ENCODE peak calls at places on chromosome 21, in eight cellular contexts. N, A, U, P, J, W, E and G are unnamed samples.

GRCh38 chr21:26170471-26171309 is at the start of gene APP:
- DNase-seq in N (peak; percentile 76), A (peak; percentile 75), U (peak; percentile 89), P (peak; percentile 71), J (peak; percentile 76), W (peak; percentile 97), E (peak; percentile 77), G (peak; percentile 77)

GRCh38 chr21:45551816-45552695 is 9.8 kb upstream of the SLC19A1 start:
- DNase-seq in N (no peak), A (no peak), U (peak; percentile 13), P (no peak), J (no peak), W (no peak), E (no peak), G (no peak)

GRCh38 chr21:36487641-36488307 is 7.9 kb upstream of the CLDN14 start:
- DNase-seq in N (peak; percentile 66), A (no peak), U (no peak), P (no peak), J (no peak), W (no peak), E (peak; percentile 54), G (no peak)

GRCh38 chr21:45081636-45082035 is 7.3 kb downstream of the ADARB1 start:
- DNase-seq in N (no peak), A (no peak), U (no peak), P (no peak), J (no peak), W (no peak), E (no peak), G (no peak)

GRCh38 chr21:41230530-41230929 is 62.6 kb downstream of the BACE2 start:
- DNase-seq in N (no peak), A (no peak), U (no peak), P (no peak), J (no peak), W (no peak), E (no peak), G (no peak)

GRCh38 chr21:30102881-30103280 is 63.7 kb downstream of the CLDN17 start:
- DNase-seq in N (no peak), A (no peak), U (no peak), P (no peak), J (no peak), W (no peak), E (peak; percentile 82), G (no peak)

GRCh38 chr21:31137951-31138350 is 99.7 kb upstream of the KRTAP19-8 start:
- DNase-seq in N (no peak), A (no peak), U (no peak), P (no peak), J (no peak), W (no peak), E (no peak), G (no peak)

GRCh38 chr21:41770901-41771624 is 4.2 kb upstream of the RIPK4 start:
- DNase-seq in N (no peak), A (no peak), U (no peak), P (no peak), J (no peak), W (no peak), E (no peak), G (no peak)

GRCh38 chr21:45225041-45225740 is 62.5 kb downstream of the POFUT2 start:
- DNase-seq in N (no peak), A (no peak), U (no peak), P (no peak), J (no peak), W (no peak), E (no peak), G (no peak)

GRCh38 chr21:25995283-25995682 is 175.3 kb downstream of the APP start:
- DNase-seq in N (no peak), A (no peak), U (no peak), P (no peak), J (no peak), W (no peak), E (no peak), G (no peak)

GRCh38 chr21:21712761-21713558 is 714.8 kb downstream of the NCAM2 start:
- DNase-seq in N (peak; percentile 78), A (no peak), U (no peak), P (no peak), J (no peak), W (no peak), E (no peak), G (no peak)

GRCh38 chr21:18354947-18355346 is 48.6 kb downstream of the TMPRSS15 start:
- DNase-seq in N (no peak), A (no peak), U (no peak), P (no peak), J (no peak), W (no peak), E (no peak), G (no peak)

GRCh38 chr21:45299026-45299863 is 11.6 kb upstream of the POFUT2 start:
- DNase-seq in N (peak; percentile 69), A (no peak), U (peak; percentile 72), P (no peak), J (no peak), W (no peak), E (no peak), G (no peak)

GRCh38 chr21:42158846-42159245 is 60.1 kb upstream of the ABCG1 start:
- DNase-seq in N (no peak), A (no peak), U (no peak), P (no peak), J (no peak), W (no peak), E (no peak), G (no peak)

GRCh38 chr21:25688284-25689035 is 46.2 kb downstream of the ATP5PF start:
- DNase-seq in N (no peak), A (no peak), U (no peak), P (no peak), J (no peak), W (no peak), E (no peak), G (no peak)

GRCh38 chr21:44326272-44326647 is 12.9 kb downstream of the CFAP410 start:
- DNase-seq in N (no peak), A (no peak), U (no peak), P (no peak), J (no peak), W (no peak), E (no peak), G (no peak)

GRCh38 chr21:32163386-32163785 is 115.5 kb downstream of the MIS18A start:
- DNase-seq in N (no peak), A (no peak), U (no peak), P (no peak), J (no peak), W (no peak), E (no peak), G (no peak)